ENCODE peak calls at places on chromosomes 6 and 20, in six cellular contexts. N, B, P, X, A and Z are unnamed samples.

GRCh38 chr6:97203343-97203742 is 79.7 kb downstream of the MMS22L start:
- DNase-seq in N (no peak), B (no peak), P (no peak), X (no peak), A (no peak), Z (no peak)

GRCh38 chr6:36196049-36196879 is at the start of gene BRPF3:
- DNase-seq in N (peak), B (peak), P (peak), X (peak), A (peak), Z (peak)

GRCh38 chr6:13453771-13454251 is 33.6 kb downstream of the GFOD1 start:
- DNase-seq in N (no peak), B (no peak), P (no peak), X (no peak), A (peak), Z (no peak)

GRCh38 chr6:162638931-162639574 is 88.5 kb downstream of the PRKN start:
- DNase-seq in N (no peak), B (no peak), P (no peak), X (no peak), A (no peak), Z (no peak)

GRCh38 chr20:16216227-16217210 is 356.7 kb downstream of the KIF16B start:
- DNase-seq in N (no peak), B (no peak), P (no peak), X (no peak), A (no peak), Z (no peak)

GRCh38 chr6:3190779-3191178 is 33.4 kb upstream of the TUBB2A start:
- DNase-seq in N (no peak), B (no peak), P (no peak), X (no peak), A (no peak), Z (no peak)

GRCh38 chr20:10954137-10954840 is 280.5 kb upstream of the JAG1 start:
- DNase-seq in N (no peak), B (no peak), P (no peak), X (peak), A (peak), Z (peak)

GRCh38 chr20:3875378-3875974 is 13.7 kb upstream of the PANK2 start:
- DNase-seq in N (no peak), B (no peak), P (no peak), X (no peak), A (no peak), Z (no peak)

GRCh38 chr20:62138912-62139311 is 4.3 kb downstream of the PSMA7 start:
- DNase-seq in N (no peak), B (no peak), P (no peak), X (no peak), A (no peak), Z (no peak)

GRCh38 chr20:43765933-43766332 is 39.1 kb upstream of the GTSF1L start:
- DNase-seq in N (no peak), B (no peak), P (no peak), X (no peak), A (no peak), Z (no peak)

GRCh38 chr6:118709859-118710350 is 58.5 kb upstream of the CEP85L start:
- DNase-seq in N (peak), B (no peak), P (no peak), X (peak), A (peak), Z (peak)

GRCh38 chr6:21636876-21637275 is 43.3 kb downstream of the SOX4 start:
- DNase-seq in N (no peak), B (no peak), P (no peak), X (no peak), A (no peak), Z (no peak)

GRCh38 chr6:167755461-167755860 is 71.2 kb upstream of the AFDN start:
- DNase-seq in N (no peak), B (no peak), P (peak), X (no peak), A (no peak), Z (no peak)

GRCh38 chr6:167757821-167758220 is 68.9 kb upstream of the AFDN start:
- DNase-seq in N (no peak), B (no peak), P (no peak), X (no peak), A (no peak), Z (no peak)

GRCh38 chr6:167758309-167759023 is 68.2 kb upstream of the AFDN start:
- DNase-seq in N (no peak), B (no peak), P (peak), X (no peak), A (no peak), Z (no peak)

GRCh38 chr6:167757291-167757690 is 69.4 kb upstream of the AFDN start:
- DNase-seq in N (no peak), B (no peak), P (no peak), X (no peak), A (no peak), Z (no peak)

GRCh38 chr6:167756594-167756993 is 70.1 kb upstream of the AFDN start:
- DNase-seq in N (no peak), B (no peak), P (no peak), X (no peak), A (no peak), Z (no peak)
- TF ChIP-seq EP300 in N (no peak), B (no peak), P (no peak), X (no peak), A (no peak), Z (no peak)

GRCh38 chr20:56160956-56161355 is 87.6 kb upstream of the MC3R start:
- DNase-seq in N (no peak), B (no peak), P (no peak), X (no peak), A (no peak), Z (no peak)
- TF ChIP-seq POLR2A in N (no peak), B (no peak), P (no peak), X (no peak), A (no peak), Z (no peak)

GRCh38 chr6:137866914-137867684 is at the start of gene TNFAIP3:
- DNase-seq in N (peak), B (peak), P (peak), X (peak), A (peak), Z (peak)
- TF ChIP-seq EP300 in N (no peak), B (peak), P (peak), X (no peak), A (no peak), Z (no peak)

GRCh38 chr6:81766482-81767069 is 14.1 kb upstream of the TENT5A start:
- DNase-seq in N (no peak), B (no peak), P (no peak), X (no peak), A (peak), Z (no peak)
- TF ChIP-seq POLR2A in N (no peak), B (no peak), P (no peak), X (no peak), A (no peak), Z (no peak)

DNA sequence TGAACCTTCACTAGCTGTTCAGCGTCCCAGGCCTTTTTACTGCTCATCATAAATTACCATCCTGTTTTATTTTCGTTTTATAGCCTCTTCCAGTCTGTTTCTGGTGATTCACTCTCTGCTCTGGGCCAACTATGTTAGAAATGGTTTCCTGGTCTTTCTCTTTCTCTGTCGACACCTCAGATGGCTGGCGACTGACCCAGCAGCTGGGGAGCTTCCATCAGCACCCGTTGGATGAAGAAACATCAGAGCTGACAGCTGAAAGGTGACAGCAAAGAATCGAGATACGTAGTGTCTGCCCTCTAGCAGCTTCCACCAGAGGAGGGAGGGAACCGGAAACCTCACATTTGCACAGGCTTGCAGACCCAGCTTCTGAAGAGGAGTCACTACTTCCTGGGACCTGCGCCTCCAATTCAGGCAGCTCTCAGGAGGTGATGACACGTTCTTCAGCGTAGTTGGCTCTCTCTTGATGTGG is 82.9 kb upstream of the MLN start:
- DNase-seq in N (no peak), B (no peak), P (peak), X (no peak), A (no peak), Z (no peak)
- TF ChIP-seq EP300 in N (no peak), B (no peak), P (peak), X (no peak), A (no peak), Z (no peak)

GRCh38 chr6:42879372-42880239 is at the start of gene RPL7L1:
- DNase-seq in N (peak), B (peak), P (peak), X (peak), A (peak), Z (peak)
- TF ChIP-seq POLR2A in N (peak), B (peak), P (no peak), X (no peak), A (peak), Z (no peak)

GRCh38 chr20:6116763-6117162 is 6.1 kb downstream of the FERMT1 start:
- DNase-seq in N (no peak), B (no peak), P (no peak), X (no peak), A (no peak), Z (no peak)
- TF ChIP-seq EP300 in N (no peak), B (no peak), P (no peak), X (no peak), A (no peak), Z (no peak)

GRCh38 chr6:90296346-90297123 is at the start of gene BACH2:
- DNase-seq in N (peak), B (peak), P (peak), X (peak), A (peak), Z (peak)
- TF ChIP-seq POLR2A in N (no peak), B (peak), P (no peak), X (no peak), A (no peak), Z (no peak)

DNA sequence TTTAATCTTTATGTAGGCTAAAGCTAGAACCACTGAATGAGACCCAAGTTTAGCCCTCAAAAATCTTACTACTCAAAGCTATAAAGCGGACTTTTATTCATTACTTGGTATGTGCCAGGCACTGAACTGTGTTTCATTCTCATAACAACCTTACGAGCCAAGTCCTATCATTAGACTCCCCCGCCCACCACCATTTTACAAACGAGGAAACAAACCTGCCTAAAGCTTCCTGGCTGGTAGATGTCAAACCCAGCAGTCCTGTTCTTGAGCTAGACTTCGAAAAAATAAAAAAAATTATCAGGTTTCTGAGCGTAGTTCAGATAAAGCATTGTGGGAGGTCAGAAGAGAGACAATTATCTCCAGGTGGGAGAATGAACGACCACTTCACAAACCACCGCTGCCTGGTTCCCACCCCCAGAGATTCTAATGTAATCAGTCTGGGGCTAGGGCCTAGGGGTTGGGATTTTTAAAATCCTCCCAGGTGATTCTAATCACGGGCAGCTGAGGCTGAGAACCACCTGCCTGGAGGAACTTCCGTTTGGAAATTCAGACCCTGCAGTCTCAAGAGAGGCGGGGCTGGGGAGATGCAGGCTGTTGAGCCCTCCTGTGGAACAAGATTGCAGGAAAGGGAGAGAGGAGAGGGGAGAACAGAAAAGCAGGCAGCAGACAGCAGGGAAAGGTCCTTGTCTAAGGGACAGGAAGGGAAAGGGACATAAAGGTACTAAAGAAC is 8.6 kb downstream of the ADTRP start:
- DNase-seq in N (peak), B (no peak), P (no peak), X (no peak), A (no peak), Z (no peak)
- TF ChIP-seq EP300 in N (no peak), B (no peak), P (no peak), X (no peak), A (no peak), Z (no peak)

GRCh38 chr6:18387061-18387721 is at the start of gene RNF144B:
- DNase-seq in N (no peak), B (peak), P (peak), X (peak), A (peak), Z (peak)
- TF ChIP-seq POLR2A in N (no peak), B (no peak), P (peak), X (no peak), A (no peak), Z (no peak)